ENCODE peak calls at places on chromosomes 11 and 22, in six cellular contexts. J, F, N, I, D and A are unnamed samples.

GRCh38 chr11:67178421-67178820 is 59.4 kb downstream of the KDM2A start:
- DNase-seq in J (peak), F (peak), N (no peak), I (no peak), D (no peak), A (no peak)

GRCh38 chr11:47269002-47269828 is 718 bp upstream of the MADD start:
- DNase-seq in J (peak), F (peak), N (peak), I (peak), D (peak), A (peak)

GRCh38 chr11:83549984-83550667 is 264.0 kb upstream of the CCDC90B start:
- DNase-seq in J (no peak), F (no peak), N (no peak), I (no peak), D (no peak), A (no peak)

GRCh38 chr22:17964153-17964552 is 60.2 kb downstream of the MICAL3 start:
- DNase-seq in J (no peak), F (no peak), N (no peak), I (no peak), D (no peak), A (no peak)

GRCh38 chr11:80958414-80958813 is 1517.6 kb upstream of the TENM4 start:
- DNase-seq in J (no peak), F (peak), N (no peak), I (no peak), D (no peak), A (no peak)

GRCh38 chr11:102733232-102733875 is 8.6 kb upstream of the MMP8 start:
- DNase-seq in J (peak), F (peak), N (peak), I (peak), D (peak), A (peak)

GRCh38 chr11:1834791-1835670 is at the start of gene SYT8:
- DNase-seq in J (no peak), F (no peak), N (no peak), I (no peak), D (peak), A (no peak)

GRCh38 chr11:122600290-122600689 is 55.2 kb upstream of the UBASH3B start:
- DNase-seq in J (no peak), F (no peak), N (no peak), I (no peak), D (no peak), A (no peak)

GRCh38 chr11:62497132-62497915 is 49.3 kb downstream of the AHNAK start:
- DNase-seq in J (peak), F (peak), N (peak), I (peak), D (peak), A (peak)

GRCh38 chr11:14858404-14858803 is 33.6 kb downstream of the CYP2R1 start:
- DNase-seq in J (no peak), F (no peak), N (no peak), I (no peak), D (no peak), A (no peak)

GRCh38 chr22:42275970-42276369 is 5.5 kb upstream of the TCF20 start:
- DNase-seq in J (no peak), F (no peak), N (no peak), I (no peak), D (no peak), A (no peak)

GRCh38 chr11:75277211-75277805 is 36.7 kb downstream of the TPBGL start:
- DNase-seq in J (no peak), F (no peak), N (no peak), I (no peak), D (peak), A (no peak)

GRCh38 chr11:16921019-16921418 is 93.2 kb downstream of the PLEKHA7 start:
- DNase-seq in J (no peak), F (no peak), N (no peak), I (no peak), D (no peak), A (no peak)

GRCh38 chr11:60315866-60316265 is 11.2 kb upstream of the MS4A6E start:
- DNase-seq in J (no peak), F (no peak), N (no peak), I (no peak), D (no peak), A (no peak)

GRCh38 chr11:33932721-33933120 is 40.8 kb upstream of the LMO2 start:
- DNase-seq in J (no peak), F (no peak), N (no peak), I (no peak), D (no peak), A (no peak)

GRCh38 chr11:15641191-15641810 is 526.6 kb downstream of the INSC start:
- DNase-seq in J (no peak), F (no peak), N (no peak), I (no peak), D (no peak), A (no peak)

GRCh38 chr11:96198466-96198808 is 144.6 kb downstream of the MAML2 start:
- DNase-seq in J (no peak), F (no peak), N (no peak), I (no peak), D (no peak), A (no peak)

GRCh38 chr22:19016081-19016480 is 80.0 kb upstream of the PRODH start:
- DNase-seq in J (no peak), F (no peak), N (no peak), I (no peak), D (no peak), A (no peak)

GRCh38 chr11:70061734-70062133 is 16.4 kb upstream of the ANO1 start:
- DNase-seq in J (no peak), F (no peak), N (no peak), I (no peak), D (no peak), A (no peak)

GRCh38 chr11:74453373-74453975 is 13.9 kb downstream of the KCNE3 start:
- DNase-seq in J (peak), F (peak), N (peak), I (peak), D (peak), A (peak)